ENCODE peak calls at places on chromosome 19, in ten cellular contexts. O is mesothelial cell of epicardium; Q is CD4-positive, alpha-beta T cell; C is brain microvascular endothelial cell; Y is A549; F is GM20000; D is cardiac fibroblast; U is heart left ventricle; G is WTC11; E is endothelial cell. B is an unnamed sample.

GRCh38 chr19:36081894-36082293 is 27.2 kb downstream of the WDR62 start:
- DNase-seq in D (no peak), U (no peak), F (no peak), C (no peak), Q (no peak), G (no peak), O (no peak), E (no peak), Y (no peak), B (no peak)

GRCh38 chr19:52665529-52665928 is 27.4 kb upstream of the ZNF83 start:
- DNase-seq in Y (no peak), Q (no peak), U (no peak), D (no peak), F (no peak), G (no peak), E (no peak), O (no peak), C (peak), B (no peak)

GRCh38 chr19:35549174-35549788 is 3.9 kb downstream of the TMEM147 start:
- DNase-seq in Y (peak), U (peak), F (peak), G (peak), O (peak), Q (peak), C (peak), E (peak), D (peak), B (no peak)

GRCh38 chr19:33416307-33417215 is 43.1 kb downstream of the CEBPG start:
- DNase-seq in G (peak), D (peak), Y (peak), C (peak), O (peak), F (peak), U (no peak), E (peak), Q (peak), B (no peak)

GRCh38 chr19:35078807-35079206 is 36.8 kb upstream of the FXYD3 start:
- DNase-seq in Y (no peak), C (no peak), D (no peak), O (no peak), F (no peak), E (no peak), Q (no peak), U (no peak), G (no peak), B (no peak)

GRCh38 chr19:55146078-55146647 is 2.8 kb downstream of the TNNT1 start:
- DNase-seq in G (peak), U (peak), E (no peak), Q (no peak), D (no peak), C (no peak), F (peak), O (no peak), Y (peak), B (no peak)

GRCh38 chr19:14363203-14364097 is 17.8 kb upstream of the ADGRE5 start:
- DNase-seq in Y (peak), F (no peak), Q (peak), O (peak), D (peak), E (peak), U (peak), C (peak), G (peak), B (no peak)

GRCh38 chr19:12065100-12065538 is 588 bp downstream of the ZNF844 start:
- DNase-seq in E (no peak), U (no peak), Q (no peak), C (peak), G (no peak), O (peak), F (peak), Y (no peak), D (peak), B (no peak)

GRCh38 chr19:584240-585001 is 5.3 kb upstream of the HCN2 start:
- DNase-seq in Q (peak), G (peak), D (peak), Y (no peak), U (no peak), F (peak), E (peak), C (no peak), O (peak), B (peak)

GRCh38 chr19:35143818-35144217 is 763 bp downstream of the FXYD7 start:
- DNase-seq in C (no peak), D (no peak), Q (no peak), U (no peak), Y (no peak), O (no peak), G (no peak), E (no peak), F (no peak), B (no peak)

GRCh38 chr19:47110521-47111080 is 3.0 kb downstream of the ZC3H4 start:
- DNase-seq in D (no peak), G (no peak), E (no peak), C (no peak), O (no peak), F (no peak), Q (peak), Y (no peak), U (no peak), B (no peak)

GRCh38 chr19:41428481-41428859 is 1.3 kb upstream of the B3GNT8 start:
- DNase-seq in O (no peak), D (no peak), C (no peak), U (no peak), E (no peak), F (no peak), Y (no peak), Q (no peak), G (no peak), B (no peak)

GRCh38 chr19:873084-874019 is 13.9 kb downstream of the CFD start:
- DNase-seq in Q (peak), F (peak), G (peak), E (no peak), U (no peak), Y (no peak), C (no peak), O (no peak), D (peak), B (no peak)

GRCh38 chr19:16197188-16197621 is 506 bp upstream of the AP1M1 start:
- DNase-seq in E (no peak), D (peak), F (no peak), O (no peak), Y (no peak), U (no peak), Q (no peak), G (no peak), C (peak), B (no peak)

GRCh38 chr19:48287748-48288147 is 17.9 kb downstream of the ZNF114 start:
- DNase-seq in O (no peak), Q (no peak), G (no peak), U (no peak), C (no peak), Y (no peak), D (no peak), E (no peak), F (no peak), B (no peak)

GRCh38 chr19:2446390-2446789 is 10.4 kb downstream of the LMNB2 start:
- DNase-seq in E (no peak), G (no peak), Y (no peak), U (no peak), F (peak), D (no peak), C (no peak), Q (no peak), O (no peak), B (no peak)

GRCh38 chr19:39390460-39390758 is 497 bp downstream of the PAF1 start:
- DNase-seq in Y (peak), U (no peak), F (no peak), C (no peak), O (no peak), G (no peak), E (no peak), Q (peak), D (no peak), B (no peak)

GRCh38 chr19:13006431-13007281 is 11.4 kb downstream of the NFIX start:
- DNase-seq in F (no peak), D (no peak), U (no peak), Y (no peak), C (no peak), G (no peak), Q (no peak), E (no peak), O (no peak), B (no peak)

GRCh38 chr19:46574533-46574932 is 26.6 kb upstream of the CALM3 start:
- DNase-seq in D (no peak), F (no peak), E (no peak), O (no peak), G (no peak), C (no peak), U (no peak), Y (no peak), Q (no peak), B (no peak)

GRCh38 chr19:40466219-40467006 is at the start of gene SPTBN4:
- DNase-seq in C (no peak), Q (no peak), G (no peak), U (peak), D (no peak), Y (no peak), O (no peak), E (no peak), F (peak), B (peak)

GRCh38 chr19:2385053-2385721 is 25.1 kb downstream of the TMPRSS9 start:
- DNase-seq in Y (peak), C (peak), Q (no peak), G (peak), F (peak), E (peak), O (no peak), D (peak), U (no peak), B (no peak)

GRCh38 chr19:862529-863304 is 3.3 kb downstream of the CFD start:
- DNase-seq in Q (peak), C (peak), F (peak), Y (no peak), D (peak), U (no peak), O (peak), G (peak), E (peak), B (no peak)

GRCh38 chr19:17576758-17577532 is 21.5 kb downstream of the COLGALT1 start:
- DNase-seq in U (no peak), Y (peak), G (peak), E (no peak), F (peak), O (no peak), Q (no peak), D (peak), C (no peak), B (no peak)

GRCh38 chr19:45515081-45515624 is 7.9 kb downstream of the VASP start:
- DNase-seq in G (no peak), U (peak), Y (no peak), C (no peak), E (no peak), O (no peak), Q (no peak), F (peak), D (no peak), B (no peak)

GRCh38 chr19:33865306-33865705 is 68.6 kb downstream of the KCTD15 start:
- DNase-seq in U (peak), F (no peak), Y (no peak), O (peak), G (no peak), Q (no peak), D (no peak), C (no peak), E (no peak), B (no peak)

GRCh38 chr19:39144487-39145071 is 19.0 kb downstream of the PAK4 start:
- DNase-seq in E (peak), G (no peak), U (no peak), C (no peak), F (no peak), Q (no peak), Y (no peak), O (no peak), D (peak), B (no peak)

GRCh38 chr19:5484398-5485285 is 29.4 kb downstream of the ZNRF4 start:
- DNase-seq in Y (no peak), C (no peak), D (no peak), G (no peak), O (peak), Q (no peak), E (no peak), F (no peak), U (no peak), B (no peak)

GRCh38 chr19:44164327-44164672 is 600 bp upstream of the ZNF226 start:
- DNase-seq in U (no peak), E (no peak), C (no peak), Q (no peak), Y (no peak), D (no peak), F (no peak), O (no peak), G (no peak), B (no peak)

GRCh38 chr19:35856546-35857149 is at the start of gene KIRREL2:
- DNase-seq in D (no peak), U (no peak), Q (no peak), F (peak), G (peak), Y (peak), O (peak), E (peak), C (no peak), B (no peak)

GRCh38 chr19:32351807-32352630 is 6.6 kb downstream of the ZNF507 start:
- DNase-seq in O (no peak), Y (no peak), D (peak), C (peak), U (no peak), E (no peak), Q (no peak), F (no peak), G (no peak), B (no peak)

GRCh38 chr19:35313614-35314013 is 15.4 kb upstream of the CD22 start:
- DNase-seq in G (no peak), E (no peak), C (no peak), Y (no peak), U (no peak), D (no peak), F (no peak), Q (no peak), O (no peak), B (no peak)

GRCh38 chr19:19539738-19540703 is 2.0 kb downstream of the CILP2 start:
- DNase-seq in Y (no peak), F (peak), Q (peak), C (peak), D (peak), E (no peak), G (peak), U (peak), O (no peak), B (no peak)

GRCh38 chr19:41351339-41352245 is 2.1 kb downstream of the TGFB1 start:
- DNase-seq in G (peak), Q (peak), O (peak), F (peak), U (peak), C (peak), E (peak), Y (peak), D (peak), B (peak)

GRCh38 chr19:38251564-38252051 is 4.6 kb downstream of the PPP1R14A start:
- DNase-seq in U (peak), G (no peak), O (no peak), E (no peak), C (peak), Q (no peak), Y (no peak), F (no peak), D (peak), B (no peak)

GRCh38 chr19:28710278-28710677 is 502.7 kb downstream of the UQCRFS1 start:
- DNase-seq in Q (no peak), U (no peak), O (no peak), Y (peak), E (no peak), D (peak), C (no peak), G (no peak), F (peak), B (no peak)

GRCh38 chr19:7461841-7462629 is 26.8 kb downstream of the PEX11G start:
- DNase-seq in Y (no peak), D (no peak), E (no peak), F (no peak), C (no peak), Q (no peak), O (no peak), U (no peak), G (peak), B (no peak)
- TF ChIP-seq CTCF in Y (no peak), D (no peak), E (no peak), F (no peak), C (no peak), Q (no peak), O (no peak), U (no peak), G (no peak), B (no peak)

DNA sequence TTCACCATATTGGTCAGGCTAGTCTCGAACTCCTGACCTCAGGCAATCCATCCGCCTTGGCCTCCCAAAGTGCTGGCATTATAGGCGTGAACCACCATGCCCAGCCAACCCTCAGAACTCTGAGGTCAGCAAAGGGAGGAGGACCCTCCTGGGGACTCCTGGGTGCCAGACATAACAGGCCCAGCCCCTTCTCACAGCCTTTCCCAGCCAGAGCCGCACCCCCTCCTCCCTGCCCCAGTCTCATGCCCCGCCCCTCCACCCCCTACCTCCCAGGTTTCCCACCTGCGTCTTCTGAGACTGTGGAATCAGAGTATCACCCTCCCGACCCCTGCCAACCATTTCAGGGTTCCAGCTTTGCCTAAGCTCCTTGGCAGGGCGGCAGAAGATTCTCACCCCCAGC is 5.2 kb downstream of the IGLON5 start:
- DNase-seq in G (no peak), Y (no peak), C (no peak), D (no peak), Q (no peak), F (no peak), U (no peak), O (no peak), E (no peak), B (no peak)
- TF ChIP-seq CTCF in G (no peak), Y (no peak), C (no peak), D (no peak), Q (no peak), F (no peak), U (no peak), O (no peak), E (no peak), B (no peak)

DNA sequence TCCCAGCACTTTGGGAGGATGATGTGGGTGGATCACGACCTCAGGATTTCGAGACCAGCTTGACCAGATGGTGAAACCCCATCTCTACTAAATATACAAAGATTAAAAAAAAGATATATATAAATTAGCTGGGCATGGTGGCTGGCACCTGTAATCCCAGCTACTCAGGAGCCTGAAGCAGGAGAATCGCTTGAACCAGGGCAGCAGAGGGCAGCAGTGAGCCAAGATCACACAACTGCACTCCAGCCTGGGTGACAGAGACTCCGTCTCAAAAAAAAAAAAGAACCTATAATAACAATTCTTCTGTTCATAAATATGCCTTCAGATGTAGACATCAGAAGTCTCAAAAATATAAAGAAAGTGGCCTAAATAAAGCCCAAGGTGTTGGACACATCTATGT is 7.6 kb downstream of the ZNF737 start:
- DNase-seq in O (no peak), F (no peak), D (no peak), C (no peak), U (no peak), G (peak), E (peak), Y (no peak), Q (no peak), B (no peak)
- TF ChIP-seq CTCF in O (no peak), F (no peak), D (no peak), C (no peak), U (peak), G (peak), E (peak), Y (no peak), Q (no peak), B (no peak)

GRCh38 chr19:49431330-49431749 is 6.2 kb downstream of the GFY start:
- DNase-seq in E (no peak), Q (no peak), F (no peak), O (no peak), C (no peak), Y (no peak), D (no peak), G (no peak), U (no peak), B (no peak)

GRCh38 chr19:49432141-49433073 is 7.2 kb downstream of the GFY start:
- DNase-seq in D (no peak), E (no peak), G (peak), Y (no peak), O (no peak), C (no peak), Q (no peak), U (no peak), F (no peak), B (peak)

GRCh38 chr19:49428547-49429451 is 3.6 kb downstream of the GFY start:
- DNase-seq in O (no peak), D (no peak), F (no peak), C (no peak), Y (no peak), U (no peak), G (no peak), Q (no peak), E (no peak), B (no peak)

GRCh38 chr19:49430172-49430677 is 5.0 kb downstream of the GFY start:
- DNase-seq in D (no peak), U (no peak), O (no peak), F (no peak), Q (no peak), E (no peak), C (no peak), Y (no peak), G (no peak), B (no peak)

GRCh38 chr19:49430678-49431329 is 5.6 kb downstream of the GFY start:
- DNase-seq in U (no peak), O (no peak), Q (no peak), F (no peak), D (no peak), G (no peak), E (no peak), C (no peak), Y (no peak), B (peak)
- TF ChIP-seq CTCF in U (no peak), O (no peak), Q (peak), F (peak), D (peak), G (peak), E (peak), C (peak), Y (peak), B (no peak)

GRCh38 chr19:50332014-50332263 is 2.8 kb upstream of the KCNC3 start:
- DNase-seq in U (no peak), C (no peak), Y (no peak), F (no peak), G (no peak), D (no peak), E (no peak), O (no peak), Q (no peak), B (no peak)

GRCh38 chr19:50331187-50332013 is 2.2 kb upstream of the KCNC3 start:
- DNase-seq in F (peak), G (peak), Q (no peak), E (no peak), U (no peak), D (no peak), Y (no peak), C (no peak), O (no peak), B (no peak)

GRCh38 chr19:50329146-50329925 is at the start of gene KCNC3:
- DNase-seq in O (peak), U (peak), D (peak), E (no peak), Q (peak), G (peak), F (peak), C (peak), Y (peak), B (peak)

GRCh38 chr19:50332264-50333038 is 3.3 kb upstream of the KCNC3 start:
- DNase-seq in U (peak), Q (no peak), F (peak), D (no peak), Y (no peak), C (no peak), G (peak), E (no peak), O (peak), B (no peak)

GRCh38 chr19:50330365-50331078 is 1.3 kb upstream of the KCNC3 start:
- DNase-seq in F (peak), Q (peak), Y (peak), G (peak), D (peak), O (peak), U (peak), C (no peak), E (no peak), B (no peak)
- TF ChIP-seq CTCF in F (no peak), Q (no peak), Y (no peak), G (no peak), D (no peak), O (no peak), U (no peak), C (no peak), E (no peak), B (no peak)

GRCh38 chr19:4456566-4456842 is 1.1 kb downstream of the UBXN6 start:
- DNase-seq in F (no peak), E (peak), D (peak), U (peak), O (peak), Y (no peak), G (no peak), C (peak), Q (no peak), B (no peak)
- TF ChIP-seq CTCF in F (no peak), E (no peak), D (no peak), U (no peak), O (no peak), Y (no peak), G (no peak), C (no peak), Q (no peak), B (no peak)